ENCODE peak calls at places on chromosomes 5 and 9, in six cellular contexts. C is neuronal stem cell, J is H9, L is H1, K is mesenchymal stem cell, R is trophoblast cell. Z is an unnamed sample.

GRCh38 chr9:69044226-69045219 is 9.0 kb downstream of the FXN start:
- DNase-seq in C (no peak), J (peak; percentile 62), L (no peak), K (peak; percentile 65), R (no peak), Z (peak; percentile 68)

GRCh38 chr5:76617229-76617628 is 6.0 kb downstream of the F2RL2 start:
- DNase-seq in C (no peak), J (no peak), L (no peak), K (no peak), R (peak; percentile 51), Z (no peak)

GRCh38 chr9:135478858-135479468 is 619 bp upstream of the PPP1R26 start:
- DNase-seq in C (peak; percentile 30), J (peak; percentile 54), L (no peak), K (peak; percentile 45), R (peak; percentile 51), Z (no peak)

GRCh38 chr5:1522601-1523479 is 920 bp downstream of the LPCAT1 start:
- DNase-seq in C (no peak), J (peak; percentile 27), L (no peak), K (no peak), R (peak; percentile 49), Z (no peak)

GRCh38 chr9:134967547-134967930 is 49.8 kb upstream of the FCN1 start:
- DNase-seq in C (no peak), J (no peak), L (no peak), K (no peak), R (no peak), Z (peak; percentile 6)

GRCh38 chr5:151257731-151258715 is 5.0 kb downstream of the GM2A start:
- DNase-seq in C (no peak), J (no peak), L (no peak), K (peak; percentile 61), R (peak; percentile 97), Z (peak; percentile 19)

GRCh38 chr9:76374702-76375543 is 19.3 kb downstream of the RFK start:
- DNase-seq in C (no peak), J (peak; percentile 61), L (no peak), K (peak; percentile 92), R (peak; percentile 96), Z (peak; percentile 96)

GRCh38 chr5:390571-391491 is 52.1 kb upstream of the EXOC3 start:
- DNase-seq in C (no peak), J (peak; percentile 34), L (no peak), K (no peak), R (no peak), Z (no peak)

GRCh38 chr5:178590141-178590923 is at the start of gene COL23A1:
- DNase-seq in C (peak; percentile 62), J (peak; percentile 77), L (no peak), K (peak; percentile 52), R (peak; percentile 70), Z (peak; percentile 43)

GRCh38 chr9:114282926-114283325 is 40.0 kb upstream of the ORM1 start:
- DNase-seq in C (no peak), J (peak; percentile 4), L (no peak), K (peak; percentile 94), R (peak; percentile 71), Z (peak; percentile 93)

GRCh38 chr9:130058154-130058553 is 4.4 kb downstream of the GPR107 start:
- DNase-seq in C (no peak), J (no peak), L (no peak), K (peak; percentile 46), R (peak; percentile 30), Z (no peak)

GRCh38 chr9:32589083-32589713 is 16.2 kb upstream of the NDUFB6 start:
- DNase-seq in C (no peak), J (no peak), L (no peak), K (peak; percentile 47), R (peak; percentile 64), Z (peak; percentile 57)

GRCh38 chr5:67515020-67515689 is 318.6 kb upstream of the CD180 start:
- DNase-seq in C (no peak), J (no peak), L (no peak), K (no peak), R (no peak), Z (no peak)

GRCh38 chr5:148831590-148832565 is 5.5 kb downstream of the ADRB2 start:
- DNase-seq in C (no peak), J (no peak), L (no peak), K (no peak), R (peak; percentile 13), Z (no peak)

GRCh38 chr5:7396169-7397004 is 449 bp downstream of the ADCY2 start:
- DNase-seq in C (no peak), J (no peak), L (no peak), K (no peak), R (peak; percentile 70), Z (no peak)

GRCh38 chr5:176180781-176181180 is 57.4 kb upstream of the SIMC1 start:
- DNase-seq in C (no peak), J (no peak), L (no peak), K (no peak), R (no peak), Z (no peak)

DNA sequence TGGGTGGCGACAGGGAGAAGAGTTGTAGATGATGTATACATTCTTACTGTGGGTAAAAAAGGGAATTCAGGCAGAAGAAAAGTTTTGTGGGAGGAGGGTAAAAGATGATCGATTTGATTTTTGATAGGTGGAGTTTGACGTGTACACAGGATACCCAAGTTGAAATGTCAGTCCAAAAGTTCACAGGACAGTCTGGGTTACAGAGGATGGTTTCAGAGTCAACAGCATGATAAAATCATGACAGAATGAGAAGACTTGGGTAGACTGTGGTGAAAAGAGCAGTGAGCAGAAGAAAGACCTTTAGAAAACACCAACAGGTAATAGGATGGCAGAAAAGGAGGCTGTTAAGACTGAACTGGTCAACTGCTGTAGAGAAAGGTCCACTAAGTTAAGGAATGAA is 72.2 kb upstream of the FRRS1L start:
- DNase-seq in C (no peak), J (no peak), L (no peak), K (no peak), R (no peak), Z (no peak)
- H4K91ac ChIP-seq in C (no peak overlapping the region), J (no peak overlapping the region), L (no peak overlapping the region), K (no peak overlapping the region), R (no peak overlapping the region), Z (no peak overlapping the region)

GRCh38 chr5:147635882-147636531 is 126.1 kb upstream of the DPYSL3 start:
- DNase-seq in C (no peak), J (no peak), L (no peak), K (no peak), R (no peak), Z (no peak)
- H4K91ac ChIP-seq in C (no peak overlapping the region), J (no peak overlapping the region), L (no peak overlapping the region), K (no peak overlapping the region), R (no peak overlapping the region), Z (no peak overlapping the region)

GRCh38 chr9:22040760-22041159 is 31.7 kb upstream of the CDKN2B start:
- DNase-seq in C (no peak), J (no peak), L (no peak), K (peak; percentile 70), R (no peak), Z (peak; percentile 69)

GRCh38 chr9:22043928-22044327 is 34.8 kb upstream of the CDKN2B start:
- DNase-seq in C (no peak), J (no peak), L (no peak), K (no peak), R (no peak), Z (no peak)

GRCh38 chr9:22039258-22039657 is 30.2 kb upstream of the CDKN2B start:
- DNase-seq in C (no peak), J (no peak), L (no peak), K (peak; percentile 61), R (peak; percentile 46), Z (no peak)

GRCh38 chr9:22041792-22042191 is 32.7 kb upstream of the CDKN2B start:
- DNase-seq in C (no peak), J (no peak), L (no peak), K (no peak), R (peak; percentile 88), Z (no peak)

DNA sequence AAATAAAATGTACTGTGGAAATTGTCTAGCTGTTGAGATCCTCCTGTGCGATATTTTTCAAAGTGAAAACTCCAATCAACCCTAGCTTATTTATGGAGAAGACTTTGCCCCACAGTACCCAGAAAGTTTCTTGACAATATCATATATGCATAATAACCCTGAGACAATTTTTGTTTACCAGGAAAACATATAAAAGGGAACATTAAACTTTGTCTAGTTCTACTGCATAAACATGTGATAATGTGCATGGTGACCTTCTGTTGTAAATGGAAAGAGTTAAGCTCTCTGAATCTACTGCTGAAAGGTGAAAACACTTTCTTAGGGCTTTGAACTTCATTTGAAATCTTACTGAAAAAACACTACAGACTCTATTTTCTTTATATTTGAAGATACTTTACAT is 32.2 kb upstream of the CDKN2B start:
- DNase-seq in C (no peak), J (no peak), L (no peak), K (no peak), R (no peak), Z (no peak)
- H4K91ac ChIP-seq in C (no peak overlapping the region), J (no peak overlapping the region), L (no peak overlapping the region), K (no peak overlapping the region), R (no peak overlapping the region), Z (no peak overlapping the region)

GRCh38 chr9:108024604-108025003 is 535.0 kb upstream of the KLF4 start:
- DNase-seq in C (no peak), J (no peak), L (no peak), K (no peak), R (no peak), Z (no peak)
- H4K91ac ChIP-seq in C (no peak overlapping the region), J (no peak overlapping the region), L (no peak overlapping the region), K (no peak overlapping the region), R (no peak overlapping the region), Z (no peak overlapping the region)

DNA sequence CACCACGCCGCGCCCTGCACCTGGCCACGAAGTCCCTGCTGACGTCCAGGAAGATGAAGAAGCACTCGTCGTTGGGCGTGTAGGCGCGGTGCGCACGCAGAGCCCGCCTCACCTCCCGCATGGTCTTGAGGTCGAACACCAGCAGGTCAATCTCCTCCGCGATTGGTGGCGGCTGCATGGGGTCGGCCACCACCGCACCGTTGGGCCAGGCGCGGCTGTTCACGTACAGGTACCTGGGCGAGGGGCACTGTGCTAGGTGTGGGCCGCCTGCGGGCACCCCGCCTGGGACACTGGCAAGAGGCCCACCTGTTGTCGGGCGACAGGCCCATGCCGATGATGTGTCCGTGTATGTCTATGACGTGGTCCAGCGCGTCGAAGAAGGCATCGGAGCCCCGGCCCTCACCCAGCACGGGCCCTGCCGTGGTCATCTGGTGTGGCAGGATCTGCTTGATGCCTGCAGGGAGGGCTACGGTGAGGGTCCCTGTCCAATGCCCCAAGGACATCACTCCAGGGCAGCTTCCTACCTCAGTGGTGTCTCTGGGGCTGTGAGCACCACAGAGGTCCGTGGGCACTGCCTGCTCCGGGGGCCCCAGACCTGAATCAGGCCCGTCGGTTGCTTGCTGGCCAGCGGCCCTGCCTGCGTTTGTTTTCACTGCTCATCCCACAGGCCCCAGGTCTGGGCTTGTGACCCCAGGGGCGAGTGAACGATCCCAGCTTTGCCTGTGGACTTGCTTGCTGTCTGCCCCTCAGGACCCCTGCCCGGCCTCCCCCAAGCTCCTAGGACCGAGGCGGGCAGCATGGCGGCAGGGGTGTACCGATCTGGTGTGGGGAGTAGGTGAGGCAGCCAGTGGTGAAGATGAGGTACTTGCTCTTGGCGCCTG is 3.1 kb downstream of the FBXW5 start:
- DNase-seq in C (no peak), J (no peak), L (no peak), K (no peak), R (no peak), Z (no peak)
- H4K91ac ChIP-seq in C (no peak overlapping the region), J (no peak overlapping the region), L (no peak overlapping the region), K (peak overlapping the region; percentile 47), R (no peak overlapping the region), Z (no peak overlapping the region)

Z was measured in IMR-90.